ENCODE peak calls at places on chromosomes 2 and 18, in seven cellular contexts. P is cardiac muscle cell, T is BJ, Y is brain microvascular endothelial cell, S is fibroblast of lung, I is uterus, A is thoracic aorta. C is an unnamed sample.

GRCh38 chr18:741931-742512 is 29.6 kb upstream of the ENOSF1 start:
- DNase-seq in A (no peak), S (peak; percentile 72), P (peak; percentile 36), T (peak; percentile 3), I (no peak), Y (peak; percentile 11), C (peak; percentile 60)

GRCh38 chr2:23235292-23235691 is 149.7 kb upstream of the KLHL29 start:
- DNase-seq in P (no peak), I (no peak), T (peak; percentile 27), Y (no peak), A (no peak), S (no peak), C (no peak)

GRCh38 chr2:127172306-127172705 is 47.8 kb downstream of the CYP27C1 start:
- DNase-seq in S (no peak), T (no peak), P (no peak), Y (no peak), A (no peak), I (no peak), C (no peak)

GRCh38 chr2:120403676-120404075 is 57.7 kb downstream of the INHBB start:
- DNase-seq in A (no peak), T (no peak), Y (no peak), P (no peak), S (no peak), I (no peak), C (no peak)

GRCh38 chr18:70366174-70366573 is 77.3 kb downstream of the SOCS6 start:
- DNase-seq in A (no peak), S (no peak), I (no peak), T (no peak), Y (no peak), P (no peak), C (no peak)

GRCh38 chr2:235914756-235915155 is 253.4 kb downstream of the GBX2 start:
- DNase-seq in A (no peak), I (no peak), S (no peak), Y (no peak), T (no peak), P (no peak), C (no peak)

GRCh38 chr2:220353897-220354296 is 726.5 kb downstream of the SLC4A3 start:
- DNase-seq in T (no peak), P (no peak), S (peak; percentile 36), Y (no peak), A (no peak), I (no peak), C (no peak)

GRCh38 chr18:23585007-23585871 is 1.1 kb downstream of the NPC1 start:
- DNase-seq in S (no peak), A (no peak), I (no peak), T (no peak), P (peak; percentile 38), Y (no peak), C (peak; percentile 28)

GRCh38 chr2:239610457-239611221 is 209.8 kb upstream of the HDAC4 start:
- DNase-seq in Y (no peak), I (peak; percentile 8), S (no peak), T (no peak), A (no peak), P (no peak), C (no peak)

GRCh38 chr2:26299488-26300092 is 46.4 kb upstream of the SELENOI start:
- DNase-seq in Y (peak; percentile 55), P (peak; percentile 40), S (peak; percentile 83), A (no peak), I (peak; percentile 37), T (no peak), C (peak; percentile 84)

GRCh38 chr2:37916512-37917082 is 8.5 kb upstream of the RMDN2 start:
- DNase-seq in Y (peak; percentile 57), T (peak; percentile 93), I (peak; percentile 80), S (peak; percentile 92), P (no peak), A (peak; percentile 28), C (peak; percentile 95)

GRCh38 chr2:137910641-137911040 is 53.6 kb upstream of the HNMT start:
- DNase-seq in P (peak; percentile 32), Y (no peak), I (no peak), T (no peak), S (peak; percentile 44), A (no peak), C (peak; percentile 43)

GRCh38 chr18:72155327-72155726 is 388.8 kb downstream of the CBLN2 start:
- DNase-seq in Y (no peak), A (no peak), T (no peak), I (no peak), P (no peak), S (peak; percentile 2), C (peak; percentile 33)

GRCh38 chr2:240438810-240439697 is 3.6 kb downstream of the GPC1 start:
- DNase-seq in T (no peak), A (no peak), P (no peak), I (no peak), Y (no peak), S (no peak), C (no peak)

GRCh38 chr2:226793615-226794014 is 6.0 kb downstream of the IRS1 start:
- DNase-seq in T (no peak), A (no peak), P (no peak), Y (no peak), S (no peak), I (no peak), C (peak; percentile 35)

GRCh38 chr18:27135504-27136207 is 49.5 kb downstream of the CHST9 start:
- DNase-seq in S (no peak), T (no peak), A (no peak), Y (no peak), P (no peak), I (no peak), C (no peak)

GRCh38 chr18:63869374-63869773 is 18.1 kb upstream of the SERPINB2 start:
- DNase-seq in Y (peak; percentile 81), P (no peak), S (peak; percentile 86), A (no peak), I (no peak), T (peak; percentile 50), C (peak; percentile 12)

GRCh38 chr2:179037807-179038206 is 12.1 kb downstream of the CCDC141 start:
- DNase-seq in I (no peak), P (no peak), Y (no peak), S (no peak), A (no peak), T (no peak), C (no peak)

GRCh38 chr2:237297421-237298155 is 116.4 kb downstream of the COL6A3 start:
- DNase-seq in S (no peak), A (no peak), Y (no peak), I (no peak), P (no peak), T (no peak), C (peak; percentile 91)

GRCh38 chr18:76679877-76680276 is 142.5 kb upstream of the ZNF236 start:
- DNase-seq in S (no peak), Y (no peak), A (no peak), P (no peak), I (no peak), T (no peak), C (peak; percentile 13)

GRCh38 chr2:141906673-141907072 is 224.1 kb downstream of the LRP1B start:
- DNase-seq in A (no peak), I (no peak), Y (no peak), T (no peak), S (no peak), P (no peak), C (no peak)

DNA sequence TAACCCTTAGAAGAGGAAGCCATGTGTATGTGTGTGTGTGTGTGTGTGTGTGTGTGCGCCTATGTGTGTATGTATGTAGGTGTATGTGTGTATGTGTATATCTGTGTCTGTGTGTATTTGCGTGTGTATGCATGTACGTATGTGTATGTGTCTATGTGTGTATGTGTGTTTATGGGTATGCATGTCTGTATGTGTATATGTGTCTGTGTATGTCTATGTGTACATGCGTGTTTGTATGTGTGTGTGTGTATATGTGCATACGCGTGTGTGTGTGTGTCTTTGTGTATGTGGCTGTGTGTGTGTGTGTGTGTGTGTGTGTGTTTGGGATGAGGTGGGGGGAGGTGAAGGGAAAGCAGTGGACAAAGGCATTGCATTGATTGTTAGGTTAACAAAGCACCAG is 380.2 kb downstream of the HRH4 start:
- DNase-seq in P (no peak), Y (no peak), I (no peak), A (no peak), T (no peak), S (no peak), C (no peak)
- H3K4me3 ChIP-seq in P (no peak overlapping the region), Y (no peak overlapping the region), I (no peak overlapping the region), A (no peak overlapping the region), T (no peak overlapping the region), S (no peak overlapping the region), C (no peak overlapping the region)

GRCh38 chr18:37254256-37254880 is 311.2 kb downstream of the CELF4 start:
- DNase-seq in S (no peak), T (no peak), A (no peak), I (no peak), Y (no peak), P (no peak), C (no peak)

GRCh38 chr18:37254973-37255372 is 310.6 kb downstream of the CELF4 start:
- DNase-seq in I (no peak), S (no peak), A (no peak), T (no peak), P (no peak), Y (no peak), C (no peak)

GRCh38 chr18:37252854-37253396 is 312.7 kb downstream of the CELF4 start:
- DNase-seq in Y (no peak), T (no peak), S (no peak), I (no peak), A (no peak), P (no peak), C (no peak)

GRCh38 chr18:37252342-37252741 is 313.3 kb downstream of the CELF4 start:
- DNase-seq in A (no peak), S (no peak), P (no peak), T (no peak), I (no peak), Y (no peak), C (no peak)

DNA sequence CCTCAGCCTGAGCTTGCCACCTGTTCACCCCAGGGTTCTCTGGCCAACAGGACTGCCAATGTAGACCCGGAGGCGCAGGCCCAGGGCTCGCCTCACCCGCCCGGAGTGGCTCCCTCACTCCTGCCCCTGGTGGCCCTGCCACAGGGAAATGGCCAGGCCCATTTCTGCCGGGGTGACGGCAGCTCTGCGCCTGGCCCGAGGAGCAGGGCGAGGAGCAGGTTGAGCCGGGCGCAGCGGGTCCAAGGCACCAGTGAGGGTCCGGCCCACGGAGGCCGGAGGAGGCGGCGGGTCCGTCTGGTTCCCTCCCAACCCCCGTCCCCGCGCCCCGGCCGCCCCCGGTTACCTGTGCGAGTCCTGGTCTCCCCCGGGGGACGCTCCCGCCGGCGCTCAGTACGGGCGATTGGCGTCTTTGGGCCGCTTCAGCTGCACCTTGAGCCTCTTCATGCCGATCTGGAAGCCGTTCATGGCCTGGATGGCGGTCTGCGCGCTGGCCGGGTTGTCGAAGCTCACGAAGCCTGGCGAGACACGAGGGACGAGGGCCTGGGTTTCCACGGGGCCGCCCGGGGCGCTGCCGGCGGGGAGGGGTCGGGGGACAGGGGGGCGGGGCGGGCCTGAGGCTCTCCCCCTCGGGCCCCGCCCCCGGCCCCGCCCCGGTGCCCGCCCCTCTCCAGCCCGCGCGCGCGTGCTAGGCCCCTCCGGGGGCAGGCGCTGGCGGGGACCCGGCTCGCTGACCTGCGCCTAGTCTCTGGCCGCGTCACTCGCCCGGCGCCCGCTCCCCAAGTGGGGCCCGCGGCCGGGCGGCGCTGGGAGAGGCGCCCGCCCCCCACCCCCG is 312.0 kb downstream of the CELF4 start:
- DNase-seq in I (no peak), A (no peak), Y (no peak), T (no peak), S (no peak), P (peak; percentile 91), C (no peak)
- H3K4me3 ChIP-seq in I (peak overlapping the region; percentile 28), A (peak overlapping the region; percentile 53), Y (peak overlapping the region; percentile 27), T (peak overlapping the region; percentile 16), S (no peak overlapping the region), P (peak overlapping the region; percentile 69), C (peak overlapping the region; percentile 26)

GRCh38 chr2:63054812-63055509 is 4.3 kb downstream of the OTX1 start:
- DNase-seq in P (no peak), S (no peak), A (no peak), I (no peak), Y (no peak), T (no peak), C (no peak)
- H3K4me3 ChIP-seq in P (no peak overlapping the region), S (no peak overlapping the region), A (peak overlapping the region; percentile 63), I (no peak overlapping the region), Y (no peak overlapping the region), T (no peak overlapping the region), C (no peak overlapping the region)

GRCh38 chr2:3282056-3282998 is 95.3 kb downstream of the EIPR1 start:
- DNase-seq in T (no peak), A (no peak), P (peak; percentile 29), Y (peak; percentile 11), I (no peak), S (peak; percentile 18), C (peak; percentile 72)
- H3K4me3 ChIP-seq in T (no peak overlapping the region), A (no peak overlapping the region), P (no peak overlapping the region), Y (no peak overlapping the region), I (no peak overlapping the region), S (no peak overlapping the region), C (peak overlapping the region; percentile 3)

C was measured in astrocyte of the spinal cord.